ENCODE peak calls at places on chromosomes 12 and 14, in ten cellular contexts. L is choroid plexus epithelial cell, P is BJ, M is A549, O is fibroblast of mammary gland, F is endothelial cell of umbilical vein, U is OCI-LY7, T is AG09309, I is heart left ventricle, G is AG04450. E is an unnamed sample.

GRCh38 chr12:29681370-29681769 is 102.4 kb downstream of the TMTC1 start:
- DNase-seq in F (no peak), T (no peak), U (no peak), I (no peak), P (no peak), M (no peak), G (no peak), O (peak; percentile 29), L (peak; percentile 56), E (no peak)

GRCh38 chr12:31011336-31011735 is 62.3 kb upstream of the DDX11 start:
- DNase-seq in G (no peak), L (no peak), T (no peak), I (no peak), M (no peak), P (no peak), U (no peak), F (no peak), O (no peak), E (no peak)

GRCh38 chr14:52700701-52701172 is 5.4 kb upstream of the ERO1A start:
- DNase-seq in U (no peak), T (no peak), O (peak; percentile 9), G (no peak), L (peak; percentile 54), I (no peak), P (no peak), F (peak; percentile 79), M (peak; percentile 47), E (no peak)

GRCh38 chr14:51869426-51870113 is 9.2 kb downstream of the GNG2 start:
- DNase-seq in F (no peak), M (no peak), U (no peak), L (no peak), T (no peak), P (no peak), G (no peak), I (no peak), O (no peak), E (peak; percentile 66)

GRCh38 chr12:29212682-29213397 is 63.8 kb downstream of the FAR2 start:
- DNase-seq in U (no peak), L (peak; percentile 47), I (no peak), T (no peak), P (no peak), M (no peak), G (no peak), O (no peak), F (peak; percentile 38), E (no peak)

GRCh38 chr12:22538336-22538735 is 6.0 kb downstream of the C2CD5 start:
- DNase-seq in G (no peak), L (no peak), O (peak; percentile 40), F (no peak), U (no peak), M (no peak), I (no peak), T (no peak), P (no peak), E (no peak)

GRCh38 chr14:72305555-72305954 is 373.3 kb downstream of the RGS6 start:
- DNase-seq in U (no peak), O (no peak), M (no peak), L (no peak), P (no peak), I (no peak), G (no peak), T (no peak), F (no peak), E (peak; percentile 13)

GRCh38 chr12:24760162-24760561 is 188.7 kb downstream of the BCAT1 start:
- DNase-seq in P (no peak), T (no peak), U (no peak), I (no peak), F (no peak), O (no peak), L (no peak), G (no peak), M (no peak), E (no peak)

GRCh38 chr14:68937790-68938514 is 41.1 kb downstream of the ACTN1 start:
- DNase-seq in O (peak; percentile 42), L (no peak), U (no peak), I (peak; percentile 84), T (no peak), P (no peak), F (peak; percentile 72), M (peak; percentile 89), G (no peak), E (no peak)

GRCh38 chr12:40145896-40146295 is 40.0 kb upstream of the SLC2A13 start:
- DNase-seq in F (no peak), L (no peak), U (no peak), G (no peak), P (no peak), O (no peak), I (no peak), T (no peak), M (no peak), E (no peak)

GRCh38 chr14:38207830-38208815 is at the start of gene SSTR1:
- DNase-seq in U (no peak), O (peak; percentile 18), M (no peak), L (no peak), F (peak; percentile 36), T (no peak), I (no peak), P (no peak), G (no peak), E (no peak)

GRCh38 chr12:6053541-6053940 is 70.9 kb downstream of the VWF start:
- DNase-seq in I (peak; percentile 10), U (no peak), T (no peak), P (no peak), L (peak; percentile 83), O (no peak), F (peak; percentile 51), M (no peak), G (no peak), E (no peak)

GRCh38 chr12:62931481-62931880 is 3.5 kb downstream of the PPM1H start:
- DNase-seq in G (no peak), P (no peak), M (no peak), T (no peak), U (no peak), O (no peak), I (no peak), L (no peak), F (no peak), E (no peak)

GRCh38 chr12:131827961-131828534 is at the start of gene MMP17:
- DNase-seq in U (no peak), P (no peak), L (peak; percentile 62), F (peak; percentile 41), T (no peak), O (peak; percentile 41), G (no peak), I (peak; percentile 44), M (peak; percentile 75), E (peak; percentile 70)

DNA sequence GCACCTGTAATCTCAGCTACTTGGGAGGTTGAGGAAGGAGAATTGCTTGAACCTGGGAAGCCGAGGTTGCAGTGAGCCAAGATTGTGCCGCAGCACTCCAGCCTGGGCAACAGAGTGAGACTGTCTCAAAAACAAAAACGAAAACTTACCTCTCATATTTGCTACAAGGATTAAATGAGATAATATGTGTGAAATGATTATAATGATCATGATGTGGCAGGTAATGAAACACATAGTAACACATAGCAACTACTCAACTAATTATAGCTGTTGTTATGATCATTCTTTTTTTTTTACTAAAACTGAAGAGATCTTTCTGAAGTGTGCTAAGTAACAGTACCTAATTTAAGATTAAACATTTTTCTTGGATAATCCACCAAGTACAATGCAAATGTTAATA is 30.1 kb downstream of the RPGRIP1 start:
- DNase-seq in F (no peak), T (no peak), O (no peak), U (no peak), I (no peak), P (no peak), G (no peak), L (no peak), M (no peak), E (no peak)
- TF ChIP-seq CTCF in F (no peak), T (no peak), O (no peak), U (no peak), I (no peak), P (no peak), G (no peak), L (no peak), M (no peak), E (no peak)

DNA sequence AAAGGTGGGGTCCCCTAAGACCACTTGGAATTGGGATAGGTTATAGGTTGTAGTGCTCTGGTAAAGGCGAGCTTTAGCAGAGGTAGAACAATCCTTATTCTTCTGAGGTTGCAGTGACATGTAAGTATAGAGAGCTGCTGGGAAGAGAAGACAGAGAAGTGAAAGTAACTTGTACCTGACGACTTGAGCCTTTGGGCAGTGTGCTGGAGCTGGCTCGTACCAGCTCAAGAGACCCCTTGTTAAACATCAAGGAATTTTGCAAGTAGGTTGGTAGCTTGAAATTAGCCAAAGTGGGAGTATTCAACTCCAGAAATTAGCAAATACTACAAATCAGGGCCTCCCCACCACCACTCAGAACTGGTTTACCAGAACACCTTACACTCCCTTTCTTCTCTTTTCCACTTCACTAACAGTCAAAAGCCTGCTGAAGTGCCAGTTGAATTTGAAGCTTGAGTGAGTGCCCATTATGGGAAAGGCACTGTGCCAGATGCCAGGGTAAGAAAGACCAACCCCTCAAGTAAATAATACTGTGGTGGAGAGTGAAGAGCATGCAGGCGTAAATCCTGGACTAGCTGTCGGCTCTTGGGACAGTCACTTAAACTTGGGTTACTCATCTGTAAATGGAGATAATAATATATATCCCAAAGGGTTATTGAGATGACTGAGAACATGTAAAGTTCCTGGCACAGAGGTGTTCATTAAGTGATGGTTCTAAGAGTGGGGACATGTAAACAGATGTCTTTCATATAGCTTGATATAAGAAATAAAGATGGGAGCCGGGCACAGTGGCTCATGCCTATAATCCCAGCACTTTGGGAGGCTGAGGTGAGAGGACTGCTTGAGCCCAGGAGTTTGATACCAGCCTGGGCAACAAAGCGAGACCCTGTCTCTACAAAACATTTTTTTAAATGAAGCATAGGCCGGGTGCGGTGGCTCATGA is 27.1 kb upstream of the EID3 start:
- DNase-seq in G (no peak), F (no peak), M (peak; percentile 64), I (no peak), L (no peak), P (no peak), U (peak; percentile 65), T (no peak), O (no peak), E (peak; percentile 60)
- H3K4me3 ChIP-seq in G (no peak overlapping the region), F (no peak overlapping the region), M (peak overlapping the region; percentile 25), I (no peak overlapping the region), L (no peak overlapping the region), P (no peak overlapping the region), U (peak overlapping the region; percentile 62), T (no peak overlapping the region), O (no peak overlapping the region), E (peak overlapping the region; percentile 51)

DNA sequence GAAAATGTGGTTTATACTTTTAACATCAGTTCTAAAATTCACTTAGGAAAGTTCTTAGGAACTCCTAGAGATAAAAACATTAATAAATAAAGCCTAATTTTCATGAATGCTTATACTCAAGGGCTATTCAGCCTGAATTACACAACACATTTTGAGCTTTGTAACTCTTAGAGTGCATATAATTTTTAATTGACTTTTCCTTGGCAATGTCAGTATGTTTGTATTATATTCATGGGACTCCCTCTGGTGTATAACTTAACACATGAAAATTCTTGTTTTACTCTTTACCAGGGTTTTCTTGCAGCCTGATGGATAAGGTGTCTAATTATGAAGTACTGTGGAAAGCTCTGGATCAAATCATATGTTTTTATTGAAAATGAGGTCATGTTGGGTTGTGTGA is 150.6 kb upstream of the HMGA2 start:
- DNase-seq in M (no peak), G (no peak), O (peak; percentile 58), L (peak; percentile 70), I (no peak), F (peak; percentile 50), U (no peak), T (no peak), P (no peak), E (no peak)
- TF ChIP-seq CTCF in M (peak; percentile 47), G (peak; percentile 29), O (peak; percentile 22), L (peak; percentile 42), I (no peak), F (no peak), U (peak; percentile 11), T (no peak), P (peak; percentile 9), E (no peak)

GRCh38 chr12:93595336-93595735 is 22.9 kb downstream of the SOCS2 start:
- DNase-seq in L (peak; percentile 26), T (no peak), G (no peak), M (no peak), P (no peak), O (no peak), U (no peak), F (no peak), I (no peak), E (no peak)
- H3K4me3 ChIP-seq in L (no peak overlapping the region), T (no peak overlapping the region), G (no peak overlapping the region), M (no peak overlapping the region), P (no peak overlapping the region), O (no peak overlapping the region), U (no peak overlapping the region), F (no peak overlapping the region), I (peak overlapping the region; percentile 41), E (no peak overlapping the region)